ENCODE peak calls at places on chromosomes 6 and 20, in nine cellular contexts. C is HCT116, Y is hepatocyte, L is neural progenitor cell, R is GM23248, A is GM23338, H is PC-3, I is MM.1S, S is SK-N-SH. B is an unnamed sample. For H3K4me1 and H3K36me3, the result is how much of the 10 kb centered on the place peaks cover.

GRCh38 chr6:133099573-133099972 is 141.6 kb upstream of the EYA4 start:
- DNase-seq in C (peak), Y (no peak), L (no peak), R (peak), A (peak), H (peak), I (no peak), S (no peak), B (no peak)

GRCh38 chr6:1832358-1832757 is 222.6 kb downstream of the FOXC1 start:
- DNase-seq in C (no peak), Y (no peak), L (no peak), R (no peak), A (no peak), H (no peak), I (no peak), S (no peak), B (no peak)

GRCh38 chr6:143884161-143884560 is 19.9 kb downstream of the ZC2HC1B start:
- DNase-seq in C (no peak), Y (no peak), L (no peak), R (peak), A (no peak), H (no peak), I (no peak), S (no peak), B (no peak)

GRCh38 chr6:101286146-101286545 is 107.4 kb upstream of the GRIK2 start:
- DNase-seq in C (no peak), Y (peak), L (no peak), R (no peak), A (no peak), H (no peak), I (no peak), S (no peak), B (no peak)

GRCh38 chr6:149012040-149012545 is 265.3 kb downstream of the UST start:
- DNase-seq in C (peak), Y (peak), L (no peak), R (peak), A (no peak), H (peak), I (no peak), S (no peak), B (no peak)

GRCh38 chr6:38134704-38135088 is 315.2 kb downstream of the ZFAND3 start:
- DNase-seq in C (no peak), Y (no peak), L (no peak), R (no peak), A (no peak), H (no peak), I (no peak), S (no peak), B (no peak)

GRCh38 chr6:8958894-8959511 is 523.7 kb upstream of the SLC35B3 start:
- DNase-seq in C (peak), Y (no peak), L (no peak), R (peak), A (no peak), H (peak), I (peak), S (no peak), B (no peak)

GRCh38 chr6:77455271-77455670 is 8.0 kb downstream of the HTR1B start:
- DNase-seq in C (no peak), Y (no peak), L (no peak), R (no peak), A (no peak), H (no peak), I (no peak), S (no peak), B (no peak)

GRCh38 chr6:116840091-116840490 is 11.2 kb upstream of the GPRC6A start:
- DNase-seq in C (no peak), Y (no peak), L (no peak), R (peak), A (no peak), H (peak), I (no peak), S (no peak), B (no peak)

GRCh38 chr6:40387871-40388264 is 199.3 kb downstream of the LRFN2 start:
- DNase-seq in C (no peak), Y (no peak), L (no peak), R (no peak), A (no peak), H (no peak), I (no peak), S (peak), B (no peak)

GRCh38 chr6:167590193-167590592 is 236.5 kb upstream of the AFDN start:
- DNase-seq in C (no peak), Y (no peak), L (no peak), R (no peak), A (no peak), H (no peak), I (no peak), S (no peak), B (no peak)

GRCh38 chr6:167392631-167393301 is 67.9 kb downstream of the TTLL2 start:
- DNase-seq in C (no peak), Y (no peak), L (peak), R (peak), A (no peak), H (no peak), I (no peak), S (no peak), B (no peak)

GRCh38 chr6:109009761-109010612 is 84.7 kb downstream of the SESN1 start:
- DNase-seq in C (no peak), Y (no peak), L (no peak), R (no peak), A (no peak), H (no peak), I (peak), S (no peak), B (no peak)
- H3K4me1 ChIP-seq in C (under half), Y (under half), L (under half), R (under half), A (under half), H (under half), I (under half), S (under half), B (under half)

DNA sequence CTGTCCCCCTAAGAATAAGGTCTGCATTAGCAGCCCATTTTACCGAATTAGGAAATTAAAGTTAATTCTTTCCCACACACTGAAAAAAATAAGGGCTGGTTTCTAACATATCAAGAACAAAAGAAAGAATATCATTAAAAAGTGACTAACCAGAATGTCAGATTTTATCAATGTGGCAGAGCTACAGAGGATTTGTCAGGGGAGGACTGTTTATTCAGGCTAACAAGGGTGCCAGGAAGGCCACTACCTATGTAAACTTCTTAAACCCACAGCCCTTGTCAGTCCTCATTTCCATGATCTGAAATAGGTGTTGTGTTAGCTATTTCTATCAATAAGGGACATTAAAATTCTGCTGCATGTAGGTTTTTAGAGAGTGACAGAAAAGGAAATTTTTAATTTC is 76.4 kb downstream of the BACH2 start:
- DNase-seq in C (no peak), Y (no peak), L (no peak), R (no peak), A (no peak), H (peak), I (no peak), S (no peak), B (no peak)
- TF ChIP-seq EZH2phosphoT487 in C (no peak), Y (no peak), L (no peak), R (no peak), A (no peak), H (no peak), I (no peak), S (no peak), B (no peak)

GRCh38 chr6:129469070-129469662 is 240.8 kb downstream of the ARHGAP18 start:
- DNase-seq in C (no peak), Y (no peak), L (no peak), R (peak), A (no peak), H (peak), I (no peak), S (no peak), B (no peak)
- H3K36me3 ChIP-seq in C (under half), Y (under half), L (under half), R (under half), A (under half), H (under half), I (under half), S (under half), B (under half)

GRCh38 chr6:52508261-52508739 is 68.6 kb downstream of the TRAM2 start:
- DNase-seq in C (no peak), Y (no peak), L (no peak), R (no peak), A (no peak), H (no peak), I (no peak), S (no peak), B (no peak)
- H3K4me1 ChIP-seq in C (under half), Y (under half), L (under half), R (half or more), A (under half), H (under half), I (under half), S (half or more), B (under half)

DNA sequence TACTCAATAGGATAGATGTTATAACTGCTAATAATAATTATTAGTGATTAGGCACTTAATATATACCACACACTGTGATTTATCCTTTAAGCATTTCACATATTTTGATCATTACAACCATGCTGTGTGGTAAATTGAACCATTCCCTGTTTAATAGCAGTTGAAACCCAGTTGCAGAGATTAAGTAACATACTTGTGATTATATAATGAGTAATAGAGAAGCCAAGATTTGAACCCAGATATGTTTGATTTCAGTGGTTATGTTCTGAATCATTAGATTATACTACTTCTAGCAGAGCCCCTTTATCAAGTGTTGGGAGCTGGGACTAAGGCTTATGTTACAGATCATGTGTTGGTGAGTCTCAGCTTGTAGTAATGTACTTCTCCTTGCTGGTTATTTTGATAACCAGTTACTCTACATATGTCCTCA is 44.1 kb downstream of the STK4 start:
- DNase-seq in C (no peak), Y (no peak), L (no peak), R (peak), A (no peak), H (peak), I (no peak), S (no peak), B (no peak)
- TF ChIP-seq EZH2phosphoT487 in C (no peak), Y (no peak), L (no peak), R (peak), A (no peak), H (no peak), I (no peak), S (no peak), B (no peak)

GRCh38 chr20:58359441-58359840 is 29.6 kb upstream of the VAPB start:
- DNase-seq in C (no peak), Y (no peak), L (peak), R (no peak), A (peak), H (no peak), I (no peak), S (no peak), B (no peak)
- H3K36me3 ChIP-seq in C (under half), Y (under half), L (under half), R (half or more), A (under half), H (half or more), I (under half), S (half or more), B (under half)

GRCh38 chr6:113351183-113351834 is 505.8 kb upstream of the MARCKS start:
- DNase-seq in C (no peak), Y (no peak), L (no peak), R (peak), A (no peak), H (peak), I (no peak), S (no peak), B (no peak)
- H3K4me1 ChIP-seq in C (under half), Y (under half), L (under half), R (half or more), A (under half), H (under half), I (under half), S (under half), B (under half)

DNA sequence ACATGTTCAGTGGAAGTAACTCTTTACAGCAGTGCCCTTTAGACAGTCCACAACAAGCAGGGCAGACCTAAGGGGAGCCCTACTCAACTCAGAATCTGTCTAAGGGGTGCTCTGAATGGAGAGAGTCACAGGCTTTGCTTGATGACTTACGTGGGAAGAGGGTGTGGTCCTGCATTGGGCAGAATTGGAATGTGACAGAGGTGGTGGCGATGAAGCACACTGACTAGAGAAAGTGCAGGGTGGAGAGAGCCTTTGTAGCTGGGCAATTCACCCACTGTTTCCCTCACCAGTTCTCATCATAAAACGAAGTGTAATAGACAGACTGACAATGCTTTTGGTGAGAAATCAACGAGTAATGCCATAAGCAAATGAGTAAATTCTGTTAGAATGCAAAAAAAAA is 11.2 kb downstream of the TP53INP2 start:
- DNase-seq in C (no peak), Y (no peak), L (no peak), R (peak), A (no peak), H (peak), I (no peak), S (no peak), B (no peak)
- TF ChIP-seq EZH2phosphoT487 in C (no peak), Y (no peak), L (no peak), R (no peak), A (no peak), H (no peak), I (no peak), S (no peak), B (no peak)

GRCh38 chr6:26306248-26306647 is 58.8 kb upstream of the BTN3A2 start:
- DNase-seq in C (no peak), Y (no peak), L (no peak), R (no peak), A (no peak), H (no peak), I (no peak), S (no peak), B (no peak)
- H3K36me3 ChIP-seq in C (under half), Y (under half), L (under half), R (under half), A (under half), H (under half), I (under half), S (under half), B (under half)

DNA sequence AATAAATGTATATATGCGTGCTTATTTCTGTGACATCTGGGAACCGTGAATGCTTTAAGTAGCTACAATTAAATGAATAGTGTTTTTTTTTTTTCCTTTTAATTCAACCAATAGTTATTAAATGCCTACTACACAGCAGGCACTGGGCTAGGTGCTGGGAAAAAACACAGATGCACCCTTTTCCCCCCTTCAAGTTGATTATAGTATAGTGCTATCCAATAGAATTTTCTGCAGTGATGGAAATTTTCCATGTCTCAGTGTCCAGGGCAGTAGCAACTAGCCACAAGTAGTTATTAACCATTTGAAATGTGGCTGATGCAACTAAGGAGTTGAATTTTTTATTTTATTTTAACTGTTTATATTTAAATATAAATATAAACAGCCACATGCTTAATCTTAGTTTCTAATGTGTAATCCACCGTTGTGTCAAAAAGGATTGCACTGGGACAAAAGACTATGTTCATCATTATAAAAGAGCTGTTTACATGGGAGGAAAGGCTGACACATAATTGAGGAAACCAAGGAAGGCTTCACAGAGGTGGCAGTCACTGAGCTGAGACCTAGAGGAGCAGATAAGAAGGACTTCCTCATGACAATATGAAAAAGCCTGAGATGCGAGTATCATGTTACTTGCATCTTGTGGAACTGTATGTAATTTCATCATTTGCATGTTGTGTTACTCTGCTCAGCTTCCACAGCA is 261.3 kb upstream of the PLCB4 start:
- DNase-seq in C (no peak), Y (no peak), L (no peak), R (no peak), A (no peak), H (no peak), I (no peak), S (no peak), B (no peak)
- H3K4me1 ChIP-seq in C (under half), Y (under half), L (under half), R (under half), A (half or more), H (under half), I (under half), S (under half), B (under half)

B was measured in OCI-LY7.